ENCODE peak calls at places on chromosomes 1 and 21, in five cellular contexts. One of them, this sample, is unnamed.

GRCh38 chr1:2528966-2529750 is 905 bp downstream of the HES5 start:
- DNase-seq in sigmoid colon: no peak
- DNase-seq in adipocyte: peak; percentile 37
- DNase-seq in cardiac muscle cell: peak; percentile 73
- DNase-seq in left ventricle myocardium inferior: no peak
- DNase-seq in this sample: no peak

GRCh38 chr1:177913762-177914540 is 55.9 kb downstream of the SEC16B start:
- DNase-seq in sigmoid colon: no peak
- DNase-seq in adipocyte: peak; percentile 51
- DNase-seq in cardiac muscle cell: peak; percentile 42
- DNase-seq in left ventricle myocardium inferior: no peak
- DNase-seq in this sample: peak; percentile 3

GRCh38 chr1:111603979-111604378 is 15.6 kb upstream of the RAP1A start:
- DNase-seq in sigmoid colon: peak; percentile 76
- DNase-seq in adipocyte: no peak
- DNase-seq in cardiac muscle cell: peak; percentile 65
- DNase-seq in left ventricle myocardium inferior: no peak
- DNase-seq in this sample: peak; percentile 77

GRCh38 chr1:69569983-69570755 is 2.4 kb downstream of the LRRC7 start:
- DNase-seq in sigmoid colon: no peak
- DNase-seq in adipocyte: peak; percentile 5
- DNase-seq in cardiac muscle cell: peak; percentile 13
- DNase-seq in left ventricle myocardium inferior: no peak
- DNase-seq in this sample: no peak

GRCh38 chr1:119660253-119661078 is 12.4 kb upstream of the ZNF697 start:
- DNase-seq in sigmoid colon: no peak
- DNase-seq in adipocyte: no peak
- DNase-seq in cardiac muscle cell: no peak
- DNase-seq in left ventricle myocardium inferior: no peak
- DNase-seq in this sample: no peak

GRCh38 chr1:118931876-118932275 is 56.3 kb downstream of the TBX15 start:
- DNase-seq in sigmoid colon: no peak
- DNase-seq in adipocyte: no peak
- DNase-seq in cardiac muscle cell: no peak
- DNase-seq in left ventricle myocardium inferior: no peak
- DNase-seq in this sample: no peak

GRCh38 chr1:210700511-210700910 is 371.8 kb downstream of the HHAT start:
- DNase-seq in sigmoid colon: no peak
- DNase-seq in adipocyte: peak; percentile 44
- DNase-seq in cardiac muscle cell: no peak
- DNase-seq in left ventricle myocardium inferior: no peak
- DNase-seq in this sample: no peak

GRCh38 chr1:168441745-168442144 is 102.1 kb downstream of the XCL2 start:
- DNase-seq in sigmoid colon: no peak
- DNase-seq in adipocyte: peak; percentile 13
- DNase-seq in cardiac muscle cell: no peak
- DNase-seq in left ventricle myocardium inferior: no peak
- DNase-seq in this sample: no peak

GRCh38 chr1:27349784-27350672 is 8.2 kb downstream of the SYTL1 start:
- DNase-seq in sigmoid colon: no peak
- DNase-seq in adipocyte: peak; percentile 77
- DNase-seq in cardiac muscle cell: peak; percentile 89
- DNase-seq in left ventricle myocardium inferior: peak; percentile 59
- DNase-seq in this sample: no peak

GRCh38 chr1:57800341-57800740 is 376.5 kb upstream of the DAB1 start:
- DNase-seq in sigmoid colon: no peak
- DNase-seq in adipocyte: no peak
- DNase-seq in cardiac muscle cell: no peak
- DNase-seq in left ventricle myocardium inferior: no peak
- DNase-seq in this sample: no peak

GRCh38 chr1:211701733-211702132 is 26.3 kb upstream of the NEK2 start:
- DNase-seq in sigmoid colon: no peak
- DNase-seq in adipocyte: no peak
- DNase-seq in cardiac muscle cell: no peak
- DNase-seq in left ventricle myocardium inferior: no peak
- DNase-seq in this sample: no peak

GRCh38 chr1:167503626-167504458 is 14.5 kb downstream of the CD247 start:
- DNase-seq in sigmoid colon: no peak
- DNase-seq in adipocyte: no peak
- DNase-seq in cardiac muscle cell: no peak
- DNase-seq in left ventricle myocardium inferior: no peak
- DNase-seq in this sample: no peak

GRCh38 chr1:23670709-23671108 is 20.9 kb upstream of the RPL11 start:
- DNase-seq in sigmoid colon: no peak
- DNase-seq in adipocyte: no peak
- DNase-seq in cardiac muscle cell: no peak
- DNase-seq in left ventricle myocardium inferior: no peak
- DNase-seq in this sample: no peak

GRCh38 chr1:216330262-216330661 is 93.0 kb downstream of the USH2A start:
- DNase-seq in sigmoid colon: no peak
- DNase-seq in adipocyte: peak; percentile 9
- DNase-seq in cardiac muscle cell: no peak
- DNase-seq in left ventricle myocardium inferior: no peak
- DNase-seq in this sample: no peak

GRCh38 chr1:84913025-84913892 is 20.3 kb upstream of the LPAR3 start:
- DNase-seq in sigmoid colon: no peak
- DNase-seq in adipocyte: no peak
- DNase-seq in cardiac muscle cell: no peak
- DNase-seq in left ventricle myocardium inferior: no peak
- DNase-seq in this sample: no peak

GRCh38 chr1:203144661-203145060 is 17.1 kb downstream of the ADORA1 start:
- DNase-seq in sigmoid colon: no peak
- DNase-seq in adipocyte: peak; percentile 13
- DNase-seq in cardiac muscle cell: no peak
- DNase-seq in left ventricle myocardium inferior: no peak
- DNase-seq in this sample: no peak

GRCh38 chr1:234730542-234731370 is 120.8 kb upstream of the IRF2BP2 start:
- DNase-seq in sigmoid colon: peak; percentile 40
- DNase-seq in adipocyte: no peak
- DNase-seq in cardiac muscle cell: no peak
- DNase-seq in left ventricle myocardium inferior: no peak
- DNase-seq in this sample: peak; percentile 65

GRCh38 chr1:156004843-156005593 is 15.7 kb downstream of the SSR2 start:
- DNase-seq in sigmoid colon: no peak
- DNase-seq in adipocyte: no peak
- DNase-seq in cardiac muscle cell: peak; percentile 21
- DNase-seq in left ventricle myocardium inferior: no peak
- DNase-seq in this sample: no peak

GRCh38 chr1:175690298-175690697 is 53.1 kb downstream of the TNR start:
- DNase-seq in sigmoid colon: no peak
- DNase-seq in adipocyte: no peak
- DNase-seq in cardiac muscle cell: no peak
- DNase-seq in left ventricle myocardium inferior: no peak
- DNase-seq in this sample: no peak

GRCh38 chr21:39523398-39523797 is 71.6 kb downstream of the SH3BGR start:
- DNase-seq in sigmoid colon: no peak
- DNase-seq in adipocyte: peak; percentile 5
- DNase-seq in cardiac muscle cell: no peak
- DNase-seq in left ventricle myocardium inferior: peak; percentile 40
- DNase-seq in this sample: no peak

GRCh38 chr1:174742805-174743653 is 256.7 kb upstream of the CACYBP start:
- DNase-seq in sigmoid colon: no peak
- DNase-seq in adipocyte: no peak
- DNase-seq in cardiac muscle cell: no peak
- DNase-seq in left ventricle myocardium inferior: no peak
- DNase-seq in this sample: no peak

GRCh38 chr1:101025283-101025679 is 303 bp downstream of the DPH5 start:
- DNase-seq in sigmoid colon: no peak
- DNase-seq in adipocyte: no peak
- DNase-seq in cardiac muscle cell: peak; percentile 40
- DNase-seq in left ventricle myocardium inferior: no peak
- DNase-seq in this sample: peak; percentile 29

GRCh38 chr1:6882414-6882813 is 97.2 kb downstream of the CAMTA1 start:
- DNase-seq in sigmoid colon: no peak
- DNase-seq in adipocyte: no peak
- DNase-seq in cardiac muscle cell: no peak
- DNase-seq in left ventricle myocardium inferior: no peak
- DNase-seq in this sample: no peak

GRCh38 chr1:183806650-183807049 is 1.7 kb downstream of the RGL1 start:
- DNase-seq in sigmoid colon: no peak
- DNase-seq in adipocyte: peak; percentile 28
- DNase-seq in cardiac muscle cell: no peak
- DNase-seq in left ventricle myocardium inferior: no peak
- DNase-seq in this sample: no peak

GRCh38 chr1:235500971-235501540 is 3.2 kb downstream of the B3GALNT2 start:
- DNase-seq in sigmoid colon: no peak
- DNase-seq in adipocyte: peak; percentile 27
- DNase-seq in cardiac muscle cell: no peak
- DNase-seq in left ventricle myocardium inferior: no peak
- DNase-seq in this sample: peak; percentile 46

GRCh38 chr1:55215194-55216021 is at the start of gene USP24:
- DNase-seq in sigmoid colon: peak; percentile 83
- DNase-seq in adipocyte: peak; percentile 91
- DNase-seq in cardiac muscle cell: peak; percentile 87
- DNase-seq in left ventricle myocardium inferior: peak; percentile 83
- DNase-seq in this sample: peak; percentile 84

DNA sequence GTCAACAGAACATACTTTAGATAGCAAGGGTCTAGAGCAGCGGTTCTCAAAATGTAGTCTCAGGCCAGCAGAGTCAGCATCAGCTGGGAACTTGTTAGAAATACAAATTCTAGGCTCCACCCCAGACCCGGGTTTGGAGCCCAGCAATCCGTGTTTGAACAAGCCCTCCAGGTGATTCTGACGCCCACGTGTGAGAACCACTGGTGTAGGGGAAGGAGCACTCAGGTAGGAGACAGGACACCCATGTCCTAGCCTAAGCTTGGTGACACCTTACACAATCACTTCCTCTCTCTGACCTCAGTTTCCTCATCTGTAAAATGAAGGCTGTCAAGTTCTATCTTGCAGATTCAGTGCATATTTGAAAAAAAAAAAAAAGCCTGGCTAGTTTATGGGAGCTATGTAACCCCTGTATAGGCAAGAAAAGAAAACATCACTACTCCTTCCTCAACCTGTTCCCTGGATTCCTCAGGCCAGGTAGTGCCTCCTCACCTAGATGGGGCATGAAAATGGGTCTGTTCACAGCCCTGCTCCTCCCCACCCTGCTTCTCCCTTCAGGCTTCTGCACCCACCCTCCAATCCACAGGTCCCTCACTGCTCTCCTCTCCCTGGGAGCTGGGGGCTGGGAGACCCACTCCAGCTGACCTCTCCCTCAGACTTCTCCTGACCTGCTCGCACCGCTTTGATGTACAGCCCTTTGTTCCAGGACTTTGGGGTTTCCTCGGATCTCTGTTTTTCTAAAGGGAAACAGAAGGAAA is 7.1 kb upstream of the PHLDA3 start:
- DNase-seq in sigmoid colon: no peak
- DNase-seq in adipocyte: no peak
- DNase-seq in cardiac muscle cell: no peak
- DNase-seq in left ventricle myocardium inferior: no peak
- DNase-seq in this sample: no peak
- H3K4me3 ChIP-seq in sigmoid colon: no peak overlapping the region
- H3K4me3 ChIP-seq in adipocyte: no peak overlapping the region
- H3K4me3 ChIP-seq in cardiac muscle cell: no peak overlapping the region
- H3K4me3 ChIP-seq in left ventricle myocardium inferior: no peak overlapping the region
- H3K4me3 ChIP-seq in this sample: no peak overlapping the region

GRCh38 chr1:223708651-223709268 is 3.6 kb upstream of the CAPN2 start:
- DNase-seq in sigmoid colon: no peak
- DNase-seq in adipocyte: no peak
- DNase-seq in cardiac muscle cell: no peak
- DNase-seq in left ventricle myocardium inferior: no peak
- DNase-seq in this sample: no peak

GRCh38 chr1:223709598-223709997 is 2.7 kb upstream of the CAPN2 start:
- DNase-seq in sigmoid colon: no peak
- DNase-seq in adipocyte: peak; percentile 77
- DNase-seq in cardiac muscle cell: no peak
- DNase-seq in left ventricle myocardium inferior: no peak
- DNase-seq in this sample: no peak

GRCh38 chr1:223708001-223708359 is 4.4 kb upstream of the CAPN2 start:
- DNase-seq in sigmoid colon: no peak
- DNase-seq in adipocyte: no peak
- DNase-seq in cardiac muscle cell: no peak
- DNase-seq in left ventricle myocardium inferior: no peak
- DNase-seq in this sample: no peak

GRCh38 chr1:223706077-223706988 is 6.0 kb upstream of the CAPN2 start:
- DNase-seq in sigmoid colon: no peak
- DNase-seq in adipocyte: peak; percentile 95
- DNase-seq in cardiac muscle cell: peak; percentile 88
- DNase-seq in left ventricle myocardium inferior: no peak
- DNase-seq in this sample: no peak

GRCh38 chr1:223707270-223708000 is 4.9 kb upstream of the CAPN2 start:
- DNase-seq in sigmoid colon: peak; percentile 93
- DNase-seq in adipocyte: peak; percentile 96
- DNase-seq in cardiac muscle cell: no peak
- DNase-seq in left ventricle myocardium inferior: peak; percentile 50
- DNase-seq in this sample: no peak
- H3K4me3 ChIP-seq in sigmoid colon: no peak overlapping the region
- H3K4me3 ChIP-seq in adipocyte: peak overlapping the region; percentile 66
- H3K4me3 ChIP-seq in cardiac muscle cell: no peak overlapping the region
- H3K4me3 ChIP-seq in left ventricle myocardium inferior: no peak overlapping the region
- H3K4me3 ChIP-seq in this sample: no peak overlapping the region

GRCh38 chr21:37225440-37225839 is 41.7 kb downstream of the VPS26C start:
- DNase-seq in sigmoid colon: no peak
- DNase-seq in adipocyte: no peak
- DNase-seq in cardiac muscle cell: no peak
- DNase-seq in left ventricle myocardium inferior: no peak
- DNase-seq in this sample: no peak
- H3K4me3 ChIP-seq in sigmoid colon: no peak overlapping the region
- H3K4me3 ChIP-seq in adipocyte: no peak overlapping the region
- H3K4me3 ChIP-seq in cardiac muscle cell: no peak overlapping the region
- H3K4me3 ChIP-seq in left ventricle myocardium inferior: no peak overlapping the region
- H3K4me3 ChIP-seq in this sample: no peak overlapping the region

GRCh38 chr1:219927298-219927955 is 930 bp downstream of the SLC30A10 start:
- DNase-seq in sigmoid colon: no peak
- DNase-seq in adipocyte: no peak
- DNase-seq in cardiac muscle cell: no peak
- DNase-seq in left ventricle myocardium inferior: no peak
- DNase-seq in this sample: no peak
- H3K4me3 ChIP-seq in sigmoid colon: no peak overlapping the region
- H3K4me3 ChIP-seq in adipocyte: peak overlapping the region; percentile 69
- H3K4me3 ChIP-seq in cardiac muscle cell: peak overlapping the region; percentile 36
- H3K4me3 ChIP-seq in left ventricle myocardium inferior: peak overlapping the region; percentile 65
- H3K4me3 ChIP-seq in this sample: no peak overlapping the region

GRCh38 chr1:205228052-205228451 is 306 bp downstream of the TMCC2 start:
- DNase-seq in sigmoid colon: no peak
- DNase-seq in adipocyte: no peak
- DNase-seq in cardiac muscle cell: no peak
- DNase-seq in left ventricle myocardium inferior: no peak
- DNase-seq in this sample: peak; percentile 27

GRCh38 chr1:205232122-205232820 is 4.5 kb downstream of the TMCC2 start:
- DNase-seq in sigmoid colon: no peak
- DNase-seq in adipocyte: no peak
- DNase-seq in cardiac muscle cell: no peak
- DNase-seq in left ventricle myocardium inferior: no peak
- DNase-seq in this sample: no peak

GRCh38 chr1:205230965-205231364 is 3.2 kb downstream of the TMCC2 start:
- DNase-seq in sigmoid colon: no peak
- DNase-seq in adipocyte: no peak
- DNase-seq in cardiac muscle cell: no peak
- DNase-seq in left ventricle myocardium inferior: no peak
- DNase-seq in this sample: no peak

GRCh38 chr1:205229399-205229861 is 1.7 kb downstream of the TMCC2 start:
- DNase-seq in sigmoid colon: peak; percentile 86
- DNase-seq in adipocyte: peak; percentile 46
- DNase-seq in cardiac muscle cell: peak; percentile 59
- DNase-seq in left ventricle myocardium inferior: no peak
- DNase-seq in this sample: peak; percentile 89

GRCh38 chr1:205229916-205230700 is 2.4 kb downstream of the TMCC2 start:
- DNase-seq in sigmoid colon: no peak
- DNase-seq in adipocyte: no peak
- DNase-seq in cardiac muscle cell: no peak
- DNase-seq in left ventricle myocardium inferior: no peak
- DNase-seq in this sample: peak; percentile 34
- H3K4me3 ChIP-seq in sigmoid colon: no peak overlapping the region
- H3K4me3 ChIP-seq in adipocyte: no peak overlapping the region
- H3K4me3 ChIP-seq in cardiac muscle cell: no peak overlapping the region
- H3K4me3 ChIP-seq in left ventricle myocardium inferior: peak overlapping the region; percentile 77
- H3K4me3 ChIP-seq in this sample: peak overlapping the region; percentile 44